ENCODE peak calls at places on chromosomes 2 and 18, in five cellular contexts. H is central memory CD4-positive, alpha-beta T cell; L is EH; X is C1 segment of cervical spinal cord; K is activated T-helper 1 cell treated with anti-CD3 and anti-CD28 coated beads, Interleukin-2, amount 50 U/mL, for 16 hours. D is an unnamed sample.

GRCh38 chr18:77165489-77166415 is 33.2 kb upstream of the MBP start:
- DNase-seq in H (no peak), L (peak; percentile 40), X (no peak), K (no peak), D (no peak)

GRCh38 chr2:232420463-232421188 is 14.0 kb downstream of the ALPG start:
- DNase-seq in H (no peak), L (no peak), X (no peak), K (no peak), D (no peak)

GRCh38 chr2:76506538-76506937 is 795.8 kb upstream of the GCFC2 start:
- DNase-seq in H (no peak), L (no peak), X (no peak), K (no peak), D (no peak)

GRCh38 chr2:215601990-215602721 is 166.3 kb upstream of the FN1 start:
- DNase-seq in H (no peak), L (peak; percentile 91), X (no peak), K (no peak), D (no peak)

GRCh38 chr2:119174216-119174992 is 15.9 kb upstream of the C1QL2 start:
- DNase-seq in H (peak; percentile 14), L (peak; percentile 31), X (no peak), K (peak; percentile 21), D (peak; percentile 65)

GRCh38 chr2:181005809-181006208 is 25.4 kb downstream of the UBE2E3 start:
- DNase-seq in H (no peak), L (peak; percentile 17), X (no peak), K (no peak), D (no peak)

GRCh38 chr2:130819915-130820861 is 16.5 kb upstream of the ARHGEF4 start:
- DNase-seq in H (no peak), L (peak; percentile 35), X (no peak), K (no peak), D (no peak)

GRCh38 chr2:172200495-172201085 is 97.9 kb upstream of the DLX2 start:
- DNase-seq in H (no peak), L (peak; percentile 41), X (no peak), K (no peak), D (peak; percentile 72)

GRCh38 chr18:49621301-49621700 is 59.4 kb downstream of the LIPG start:
- DNase-seq in H (no peak), L (no peak), X (no peak), K (no peak), D (no peak)

GRCh38 chr2:14492920-14493503 is 139.5 kb upstream of the LRATD1 start:
- DNase-seq in H (no peak), L (peak; percentile 91), X (no peak), K (no peak), D (no peak)

GRCh38 chr2:70094171-70094977 is 7.1 kb downstream of the PCBP1 start:
- DNase-seq in H (no peak), L (no peak), X (no peak), K (no peak), D (no peak)

GRCh38 chr2:15939556-15939853 is 845 bp upstream of the MYCN start:
- DNase-seq in H (no peak), L (no peak), X (no peak), K (no peak), D (no peak)

GRCh38 chr18:59649575-59649974 is 47.6 kb downstream of the CCBE1 start:
- DNase-seq in H (no peak), L (peak; percentile 69), X (no peak), K (no peak), D (no peak)

GRCh38 chr2:36526216-36526615 is 71.8 kb downstream of the FEZ2 start:
- DNase-seq in H (no peak), L (peak; percentile 68), X (no peak), K (no peak), D (no peak)

GRCh38 chr18:62988467-62988866 is 273.1 kb downstream of the PHLPP1 start:
- DNase-seq in H (no peak), L (no peak), X (no peak), K (no peak), D (no peak)

GRCh38 chr2:168397629-168398028 is 58.4 kb upstream of the CERS6 start:
- DNase-seq in H (no peak), L (no peak), X (no peak), K (no peak), D (no peak)

GRCh38 chr2:239160226-239161143 is 240.3 kb downstream of the HDAC4 start:
- DNase-seq in H (no peak), L (peak; percentile 3), X (no peak), K (no peak), D (peak; percentile 11)

GRCh38 chr18:78939105-78939504 is 40.5 kb upstream of the SALL3 start:
- DNase-seq in H (no peak), L (no peak), X (no peak), K (no peak), D (no peak)

GRCh38 chr2:64606495-64607363 is 47.0 kb downstream of the SERTAD2 start:
- DNase-seq in H (peak; percentile 90), L (no peak), X (peak; percentile 29), K (peak; percentile 73), D (peak; percentile 93)